ENCODE peak calls at places on chromosomes 13 and 19, in six cellular contexts. D is uterus, C is A549, Y is sigmoid colon, W is lower leg skin, Q is body of pancreas. V is an unnamed sample.

GRCh38 chr19:10568444-10568825 is 344 bp downstream of the CDKN2D start:
- DNase-seq in C (no peak), D (no peak), Q (peak), Y (peak), W (no peak), V (no peak)

GRCh38 chr13:40409278-40409677 is 257.2 kb downstream of the FOXO1 start:
- DNase-seq in C (no peak), Y (no peak), Q (no peak), D (no peak), W (no peak), V (no peak)

GRCh38 chr13:99991013-99991805 is 9.6 kb downstream of the ZIC2 start:
- DNase-seq in C (no peak), D (no peak), W (no peak), Y (no peak), Q (no peak), V (no peak)

GRCh38 chr13:35789335-35790166 is 313.1 kb upstream of the MAB21L1 start:
- DNase-seq in Q (no peak), Y (no peak), W (no peak), C (peak), D (no peak), V (no peak)

GRCh38 chr19:58498316-58499020 is 13.3 kb downstream of the SLC27A5 start:
- DNase-seq in Q (no peak), W (no peak), D (peak), C (no peak), Y (no peak), V (peak)

GRCh38 chr13:99908129-99908805 is 63.3 kb downstream of the ZIC5 start:
- DNase-seq in C (no peak), D (no peak), W (no peak), Y (no peak), Q (peak), V (no peak)

GRCh38 chr19:5943623-5944022 is 29.6 kb downstream of the CAPS start:
- DNase-seq in C (no peak), D (no peak), Y (no peak), W (no peak), Q (no peak), V (no peak)

GRCh38 chr19:10514211-10515145 is 2.8 kb downstream of the S1PR5 start:
- DNase-seq in W (no peak), Q (no peak), Y (no peak), D (no peak), C (no peak), V (no peak)

GRCh38 chr19:35491838-35492360 is 1.6 kb upstream of the KRTDAP start:
- DNase-seq in W (no peak), Y (no peak), C (no peak), Q (no peak), D (no peak), V (no peak)

GRCh38 chr19:5397804-5398692 is 57.2 kb upstream of the ZNRF4 start:
- DNase-seq in Q (no peak), W (no peak), C (peak), D (no peak), Y (no peak), V (no peak)

GRCh38 chr13:75724742-75725504 is 88.8 kb downstream of the LMO7 start:
- DNase-seq in W (no peak), Y (no peak), C (no peak), Q (no peak), D (no peak), V (no peak)

GRCh38 chr13:83182845-83183244 is 699.4 kb downstream of the SLITRK1 start:
- DNase-seq in Q (no peak), C (no peak), W (no peak), D (no peak), Y (no peak), V (no peak)

GRCh38 chr19:38233740-38234251 is 9.8 kb upstream of the DPF1 start:
- DNase-seq in W (peak), D (peak), Q (peak), Y (peak), C (peak), V (no peak)

GRCh38 chr13:99123101-99124045 is 77.3 kb upstream of the UBAC2 start:
- DNase-seq in C (no peak), W (no peak), Q (no peak), D (no peak), Y (no peak), V (no peak)

GRCh38 chr13:59477011-59477410 is 686.7 kb downstream of the DIAPH3 start:
- DNase-seq in Q (no peak), D (no peak), C (peak), Y (no peak), W (no peak), V (no peak)

GRCh38 chr19:55494172-55494761 is 6.0 kb downstream of the SSC5D start:
- DNase-seq in Q (no peak), C (no peak), W (no peak), Y (peak), D (peak), V (peak)

GRCh38 chr19:29622191-29623070 is 16.3 kb downstream of the POP4 start:
- DNase-seq in Y (no peak), C (no peak), Q (no peak), D (no peak), W (no peak), V (no peak)

GRCh38 chr13:109426690-109426990 is 359.7 kb downstream of the IRS2 start:
- DNase-seq in W (no peak), C (no peak), D (no peak), Y (no peak), Q (no peak), V (no peak)

GRCh38 chr19:41999071-41999877 is 5.2 kb upstream of the ATP1A3 start:
- DNase-seq in Q (no peak), W (no peak), C (no peak), D (no peak), Y (no peak), V (no peak)

GRCh38 chr13:19069684-19070397 is 111.8 kb downstream of the TUBA3C start:
- DNase-seq in D (no peak), Q (no peak), C (no peak), Y (no peak), W (no peak), V (no peak)

GRCh38 chr19:18762125-18763023 is 28.7 kb downstream of the COMP start:
- DNase-seq in Q (peak), Y (peak), W (peak), D (peak), C (no peak), V (peak)

GRCh38 chr13:85241045-85241444 is 558.2 kb downstream of the SLITRK6 start:
- DNase-seq in D (no peak), C (no peak), Q (no peak), W (no peak), Y (no peak), V (no peak)

GRCh38 chr13:61138857-61139256 is 276.8 kb downstream of the PCDH20 start:
- DNase-seq in Y (no peak), Q (no peak), C (no peak), W (no peak), D (no peak), V (no peak)

GRCh38 chr19:8005534-8006256 is at the start of gene ELAVL1:
- DNase-seq in Q (peak), W (peak), Y (peak), D (peak), C (peak), V (peak)
- TF ChIP-seq POLR2A in Q (no peak), W (no peak), Y (no peak), D (peak), C (peak), V (peak)

GRCh38 chr19:52191951-52192350 is 2.1 kb downstream of the PPP2R1A start:
- DNase-seq in D (no peak), W (no peak), C (no peak), Y (no peak), Q (no peak), V (no peak)
- TF ChIP-seq POLR2A in D (no peak), W (no peak), C (no peak), Y (no peak), Q (no peak), V (no peak)

GRCh38 chr19:1027020-1027952 is 878 bp downstream of the CNN2 start:
- DNase-seq in Y (no peak), C (no peak), Q (no peak), W (no peak), D (no peak), V (no peak)

GRCh38 chr19:1032264-1032867 is 6.0 kb downstream of the CNN2 start:
- DNase-seq in W (no peak), Q (no peak), Y (no peak), D (no peak), C (no peak), V (no peak)

GRCh38 chr19:1026189-1027019 is at the start of gene CNN2:
- DNase-seq in W (peak), Q (peak), C (peak), Y (peak), D (peak), V (peak)

GRCh38 chr19:1027953-1028902 is 1.8 kb downstream of the CNN2 start:
- DNase-seq in C (peak), Q (peak), W (no peak), Y (peak), D (peak), V (peak)
- TF ChIP-seq POLR2A in C (peak), Q (no peak), W (no peak), Y (no peak), D (peak), V (no peak)

DNA sequence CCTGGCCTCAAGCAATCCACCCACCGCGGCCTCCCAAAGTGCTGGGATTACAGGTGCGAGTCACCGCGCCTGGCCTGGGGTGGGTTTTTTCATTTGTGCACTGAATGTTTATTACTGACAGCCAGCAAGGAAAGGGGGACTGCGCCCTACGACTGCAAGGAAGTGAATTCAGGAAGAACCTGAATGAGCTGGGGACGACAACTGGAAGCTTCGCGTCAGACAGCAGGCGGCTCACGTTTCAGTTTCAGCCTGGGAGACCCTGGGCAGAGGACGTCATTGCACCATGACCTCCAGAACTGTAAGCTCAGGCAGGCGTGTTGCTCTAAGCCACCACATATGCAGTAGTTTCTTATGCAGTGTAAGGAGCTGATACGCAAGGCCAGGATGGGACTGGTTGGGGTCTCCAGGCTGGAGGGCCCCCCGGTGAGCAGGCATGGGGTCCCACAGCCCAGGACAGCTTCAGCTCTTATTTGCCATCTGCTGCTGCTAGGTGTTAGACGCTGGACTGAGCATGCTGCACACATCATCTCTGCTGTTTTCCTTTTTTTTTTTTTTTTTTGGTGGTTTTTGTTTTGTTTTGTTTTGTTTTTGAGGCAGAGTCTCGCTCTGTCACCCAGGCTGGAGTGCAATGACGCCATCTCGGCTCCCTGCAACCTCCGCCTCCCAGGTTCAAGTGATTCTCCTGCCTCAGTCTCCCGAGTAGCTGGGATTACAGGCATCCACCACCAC is 66.6 kb downstream of the GADD45B start:
- DNase-seq in C (no peak), Q (peak), D (no peak), W (no peak), Y (no peak), V (no peak)
- TF ChIP-seq POLR2A in C (no peak), Q (no peak), D (no peak), W (no peak), Y (no peak), V (no peak)

V was measured in ovary.